ENCODE peak calls at places on chromosomes 13 and 19, in eight cellular contexts. S is adrenal gland, O is nephron progenitor cell, C is mucosa of descending colon, L is left ventricle myocardium inferior, G is dorsolateral prefrontal cortex, K is OCI-LY7, J is HepG2. X is an unnamed sample.

GRCh38 chr13:44352671-44353070 is 21.0 kb upstream of the SERP2 start:
- DNase-seq in O (no peak), L (no peak), S (no peak), K (no peak), G (no peak), J (no peak), C (no peak), X (no peak)

GRCh38 chr19:34120846-34121639 is 51.3 kb upstream of the LSM14A start:
- DNase-seq in L (no peak), G (no peak), O (no peak), C (no peak), S (peak; percentile 33), J (peak; percentile 30), K (peak; percentile 59), X (no peak)

GRCh38 chr13:66899955-66900354 is 330.2 kb downstream of the PCDH9 start:
- DNase-seq in L (no peak), J (no peak), O (no peak), C (no peak), S (no peak), G (no peak), K (no peak), X (no peak)

GRCh38 chr13:110070511-110071120 is 236.3 kb downstream of the COL4A1 start:
- DNase-seq in C (no peak), J (no peak), L (no peak), S (no peak), G (no peak), O (no peak), K (no peak), X (no peak)

GRCh38 chr13:87123987-87124784 is 547.0 kb upstream of the SLITRK5 start:
- DNase-seq in S (no peak), L (peak; percentile 18), J (peak; percentile 10), O (peak; percentile 37), C (no peak), G (no peak), K (no peak), X (peak; percentile 86)

GRCh38 chr19:3054265-3054971 is 7.9 kb downstream of the TLE5 start:
- DNase-seq in J (no peak), S (no peak), K (no peak), O (no peak), G (no peak), C (no peak), L (no peak), X (no peak)

GRCh38 chr19:40585677-40586422 is 9.2 kb downstream of the SHKBP1 start:
- DNase-seq in J (no peak), L (no peak), S (no peak), C (no peak), O (no peak), G (no peak), K (no peak), X (no peak)

GRCh38 chr13:68995972-68996670 is 1111.5 kb upstream of the ATXN8OS start:
- DNase-seq in L (no peak), J (no peak), C (no peak), O (no peak), G (no peak), S (no peak), K (no peak), X (no peak)

GRCh38 chr13:86846501-86846900 is 824.7 kb upstream of the SLITRK5 start:
- DNase-seq in C (no peak), S (no peak), G (no peak), L (no peak), J (no peak), O (no peak), K (no peak), X (no peak)

GRCh38 chr19:29410974-29411615 is 114.7 kb upstream of the VSTM2B start:
- DNase-seq in K (no peak), J (no peak), O (no peak), C (peak; percentile 4), L (no peak), G (no peak), S (no peak), X (no peak)

GRCh38 chr19:49929121-49929610 is at the start of the genes ATF5 and NUP62:
- DNase-seq in G (peak; percentile 73), L (peak; percentile 90), K (peak; percentile 90), C (peak; percentile 93), J (peak; percentile 80), O (peak; percentile 94), S (peak; percentile 92), X (peak; percentile 97)

GRCh38 chr13:65236841-65237418 is 1993.2 kb downstream of the PCDH9 start:
- DNase-seq in G (no peak), C (no peak), K (peak; percentile 1), S (no peak), J (no peak), O (peak; percentile 18), L (no peak), X (no peak)

GRCh38 chr19:1853295-1854031 is 5.2 kb upstream of the REXO1 start:
- DNase-seq in J (peak; percentile 76), S (peak; percentile 91), K (peak; percentile 87), C (peak; percentile 91), L (peak; percentile 79), O (peak; percentile 79), G (no peak), X (peak; percentile 94)

GRCh38 chr19:10431254-10431942 is 11.1 kb downstream of the PDE4A start:
- DNase-seq in K (no peak), G (no peak), O (no peak), S (peak; percentile 55), L (peak; percentile 32), J (no peak), C (peak; percentile 69), X (no peak)

GRCh38 chr19:10602330-10603083 is 15.4 kb upstream of the AP1M2 start:
- DNase-seq in L (peak; percentile 89), S (peak; percentile 85), J (peak; percentile 31), C (peak; percentile 90), G (peak; percentile 79), O (peak; percentile 90), K (peak; percentile 90), X (peak; percentile 94)

DNA sequence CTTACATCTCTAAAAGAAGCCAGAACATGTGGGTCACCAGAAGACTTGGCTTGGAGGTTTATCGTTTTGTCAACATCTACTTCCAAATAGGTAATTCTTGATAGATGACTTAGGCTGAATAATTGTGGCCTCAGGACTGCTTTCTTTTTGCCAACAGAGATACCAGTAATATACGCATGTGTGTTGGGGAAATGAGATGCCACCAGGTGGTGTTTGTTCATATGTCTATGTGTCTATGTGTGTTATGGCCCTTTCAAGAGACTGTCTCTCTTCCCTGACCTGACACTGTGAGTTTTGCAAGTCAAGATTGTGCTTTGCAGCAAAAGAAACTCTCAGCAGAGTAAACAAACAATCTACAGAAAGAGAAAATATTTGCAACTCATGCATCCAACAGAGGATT is 31.6 kb upstream of the METTL21C start:
- DNase-seq in J (peak; percentile 35), L (no peak), S (no peak), O (no peak), C (no peak), G (no peak), K (peak; percentile 0), X (no peak)
- TF ChIP-seq CTCF in J (peak; percentile 51), L (no peak), S (no peak), O (no peak), C (no peak), G (no peak), K (no peak), X (no peak)

GRCh38 chr13:47964863-47965262 is 36.2 kb downstream of the SUCLA2 start:
- DNase-seq in K (no peak), L (no peak), G (no peak), S (no peak), O (no peak), J (no peak), C (no peak), X (no peak)
- TF ChIP-seq CTCF in K (no peak), L (no peak), G (no peak), S (no peak), O (no peak), J (no peak), C (no peak), X (no peak)

GRCh38 chr13:112244061-112244460 is 132.1 kb upstream of the SPACA7 start:
- DNase-seq in L (no peak), G (no peak), S (no peak), J (no peak), C (no peak), K (no peak), O (no peak), X (peak; percentile 73)

GRCh38 chr13:112238436-112238995 is 137.6 kb upstream of the SPACA7 start:
- DNase-seq in C (no peak), S (no peak), K (no peak), O (no peak), G (no peak), J (no peak), L (no peak), X (no peak)

GRCh38 chr13:112242777-112243176 is 133.4 kb upstream of the SPACA7 start:
- DNase-seq in K (no peak), J (no peak), C (no peak), O (no peak), L (no peak), G (no peak), S (no peak), X (peak; percentile 51)

GRCh38 chr13:112240076-112240475 is 136.1 kb upstream of the SPACA7 start:
- DNase-seq in S (no peak), J (no peak), L (no peak), O (no peak), K (no peak), G (no peak), C (no peak), X (no peak)

DNA sequence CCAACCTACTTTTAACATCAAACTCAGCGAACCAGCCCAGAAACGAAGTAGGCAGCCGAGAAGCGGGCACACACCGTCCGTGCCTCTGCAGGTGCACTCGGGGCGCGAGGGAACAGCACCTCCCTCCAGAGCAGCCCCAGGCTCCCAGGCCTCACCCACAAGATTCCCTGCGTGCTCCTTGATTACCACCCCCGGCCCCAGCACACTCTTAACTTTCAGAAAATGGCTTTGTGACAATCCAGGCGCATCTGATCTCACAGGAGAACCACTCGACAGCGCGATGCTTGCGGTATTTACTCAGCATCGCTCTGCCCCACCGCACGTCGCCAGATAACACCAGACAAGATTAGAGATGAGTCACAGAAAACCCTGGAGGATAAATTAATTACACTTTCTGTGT is 134.9 kb upstream of the SPACA7 start:
- DNase-seq in J (no peak), K (no peak), C (no peak), L (no peak), G (no peak), O (no peak), S (no peak), X (peak; percentile 27)
- TF ChIP-seq CTCF in J (no peak), K (no peak), C (no peak), L (no peak), G (no peak), O (no peak), S (no peak), X (no peak)

GRCh38 chr19:31350693-31351211 is 1.5 kb upstream of the TSHZ3 start:
- DNase-seq in G (no peak), L (peak; percentile 68), C (no peak), J (no peak), S (peak; percentile 51), K (no peak), O (peak; percentile 76), X (peak; percentile 87)

GRCh38 chr19:31350033-31350692 is 927 bp upstream of the TSHZ3 start:
- DNase-seq in S (no peak), G (no peak), L (peak; percentile 53), K (no peak), C (no peak), O (peak; percentile 51), J (no peak), X (no peak)

GRCh38 chr19:31348416-31349159 is 648 bp downstream of the TSHZ3 start:
- DNase-seq in J (no peak), L (peak; percentile 41), C (no peak), G (no peak), K (no peak), S (no peak), O (peak; percentile 43), X (no peak)

GRCh38 chr19:31347828-31348314 is 1.4 kb downstream of the TSHZ3 start:
- DNase-seq in C (no peak), K (no peak), L (no peak), O (no peak), S (no peak), G (no peak), J (no peak), X (no peak)

GRCh38 chr19:31349160-31349881 is at the start of gene TSHZ3:
- DNase-seq in C (peak; percentile 82), G (no peak), O (peak; percentile 72), J (no peak), K (no peak), S (peak; percentile 79), L (peak; percentile 86), X (peak; percentile 88)
- TF ChIP-seq CTCF in C (no peak), G (no peak), O (no peak), J (no peak), K (no peak), S (no peak), L (peak; percentile 26), X (no peak)

X was measured in osteocyte.